ENCODE peak calls at places on chromosome 14, in four cellular contexts. One of them, this sample, is unnamed.

GRCh38 chr14:74855945-74856344 is 20.0 kb downstream of the PROX2 start:
- DNase-seq in mesendoderm: no peak
- DNase-seq in stimulated activated CD4-positive, alpha-beta T cell treated with anti-CD3 and anti-CD28 coated beads, Interleukin-2, amount 100 ng/mL, for 48 hours: no peak
- DNase-seq in thyroid gland: no peak
- DNase-seq in this sample: no peak

GRCh38 chr14:75522224-75522764 is at the start of gene BATF:
- DNase-seq in mesendoderm: no peak
- DNase-seq in stimulated activated CD4-positive, alpha-beta T cell treated with anti-CD3 and anti-CD28 coated beads, Interleukin-2, amount 100 ng/mL, for 48 hours: peak; percentile 62
- DNase-seq in thyroid gland: peak; percentile 12
- DNase-seq in this sample: no peak

GRCh38 chr14:75279739-75280447 is 1.3 kb downstream of the FOS start:
- DNase-seq in mesendoderm: peak; percentile 89
- DNase-seq in stimulated activated CD4-positive, alpha-beta T cell treated with anti-CD3 and anti-CD28 coated beads, Interleukin-2, amount 100 ng/mL, for 48 hours: no peak
- DNase-seq in thyroid gland: no peak
- DNase-seq in this sample: no peak

GRCh38 chr14:52397844-52398243 is 83.7 kb downstream of the PTGER2 start:
- DNase-seq in mesendoderm: no peak
- DNase-seq in stimulated activated CD4-positive, alpha-beta T cell treated with anti-CD3 and anti-CD28 coated beads, Interleukin-2, amount 100 ng/mL, for 48 hours: no peak
- DNase-seq in thyroid gland: no peak
- DNase-seq in this sample: no peak

GRCh38 chr14:84969501-84969900 is 560.4 kb upstream of the FLRT2 start:
- DNase-seq in mesendoderm: peak; percentile 15
- DNase-seq in stimulated activated CD4-positive, alpha-beta T cell treated with anti-CD3 and anti-CD28 coated beads, Interleukin-2, amount 100 ng/mL, for 48 hours: no peak
- DNase-seq in thyroid gland: peak; percentile 1
- DNase-seq in this sample: no peak

GRCh38 chr14:49863483-49864262 is 11.1 kb upstream of the NEMF start:
- DNase-seq in mesendoderm: peak; percentile 63
- DNase-seq in stimulated activated CD4-positive, alpha-beta T cell treated with anti-CD3 and anti-CD28 coated beads, Interleukin-2, amount 100 ng/mL, for 48 hours: no peak
- DNase-seq in thyroid gland: no peak
- DNase-seq in this sample: no peak

GRCh38 chr14:100329233-100330006 is 6.3 kb downstream of the SLC25A47 start:
- DNase-seq in mesendoderm: no peak
- DNase-seq in stimulated activated CD4-positive, alpha-beta T cell treated with anti-CD3 and anti-CD28 coated beads, Interleukin-2, amount 100 ng/mL, for 48 hours: no peak
- DNase-seq in thyroid gland: no peak
- DNase-seq in this sample: no peak

GRCh38 chr14:91331761-91332447 is 85.7 kb downstream of the CCDC88C start:
- DNase-seq in mesendoderm: no peak
- DNase-seq in stimulated activated CD4-positive, alpha-beta T cell treated with anti-CD3 and anti-CD28 coated beads, Interleukin-2, amount 100 ng/mL, for 48 hours: no peak
- DNase-seq in thyroid gland: peak; percentile 26
- DNase-seq in this sample: no peak

GRCh38 chr14:41806355-41806975 is 199.8 kb downstream of the LRFN5 start:
- DNase-seq in mesendoderm: no peak
- DNase-seq in stimulated activated CD4-positive, alpha-beta T cell treated with anti-CD3 and anti-CD28 coated beads, Interleukin-2, amount 100 ng/mL, for 48 hours: no peak
- DNase-seq in thyroid gland: no peak
- DNase-seq in this sample: no peak

GRCh38 chr14:20556500-20557211 is 4.2 kb downstream of the RNASE9 start:
- DNase-seq in mesendoderm: no peak
- DNase-seq in stimulated activated CD4-positive, alpha-beta T cell treated with anti-CD3 and anti-CD28 coated beads, Interleukin-2, amount 100 ng/mL, for 48 hours: no peak
- DNase-seq in thyroid gland: no peak
- DNase-seq in this sample: no peak

GRCh38 chr14:52961060-52961639 is 10.3 kb upstream of the FERMT2 start:
- DNase-seq in mesendoderm: peak; percentile 91
- DNase-seq in stimulated activated CD4-positive, alpha-beta T cell treated with anti-CD3 and anti-CD28 coated beads, Interleukin-2, amount 100 ng/mL, for 48 hours: peak; percentile 20
- DNase-seq in thyroid gland: peak; percentile 70
- DNase-seq in this sample: no peak

GRCh38 chr14:94644102-94644535 is 31.9 kb downstream of the SERPINA3 start:
- DNase-seq in mesendoderm: no peak
- DNase-seq in stimulated activated CD4-positive, alpha-beta T cell treated with anti-CD3 and anti-CD28 coated beads, Interleukin-2, amount 100 ng/mL, for 48 hours: no peak
- DNase-seq in thyroid gland: no peak
- DNase-seq in this sample: peak; percentile 47

GRCh38 chr14:73457050-73457934 is 1.1 kb downstream of the NUMB start:
- DNase-seq in mesendoderm: peak; percentile 71
- DNase-seq in stimulated activated CD4-positive, alpha-beta T cell treated with anti-CD3 and anti-CD28 coated beads, Interleukin-2, amount 100 ng/mL, for 48 hours: no peak
- DNase-seq in thyroid gland: peak; percentile 45
- DNase-seq in this sample: peak; percentile 73

GRCh38 chr14:90536511-90537191 is 139.8 kb downstream of the CALM1 start:
- DNase-seq in mesendoderm: no peak
- DNase-seq in stimulated activated CD4-positive, alpha-beta T cell treated with anti-CD3 and anti-CD28 coated beads, Interleukin-2, amount 100 ng/mL, for 48 hours: no peak
- DNase-seq in thyroid gland: peak; percentile 65
- DNase-seq in this sample: no peak

GRCh38 chr14:69554500-69554899 is 20.2 kb downstream of the CCDC177 start:
- DNase-seq in mesendoderm: no peak
- DNase-seq in stimulated activated CD4-positive, alpha-beta T cell treated with anti-CD3 and anti-CD28 coated beads, Interleukin-2, amount 100 ng/mL, for 48 hours: no peak
- DNase-seq in thyroid gland: peak; percentile 86
- DNase-seq in this sample: no peak

GRCh38 chr14:94269156-94269555 is 23.9 kb downstream of the SERPINA10 start:
- DNase-seq in mesendoderm: peak; percentile 1
- DNase-seq in stimulated activated CD4-positive, alpha-beta T cell treated with anti-CD3 and anti-CD28 coated beads, Interleukin-2, amount 100 ng/mL, for 48 hours: no peak
- DNase-seq in thyroid gland: no peak
- DNase-seq in this sample: no peak

GRCh38 chr14:78758333-78758732 is 588.2 kb downstream of the NRXN3 start:
- DNase-seq in mesendoderm: peak; percentile 67
- DNase-seq in stimulated activated CD4-positive, alpha-beta T cell treated with anti-CD3 and anti-CD28 coated beads, Interleukin-2, amount 100 ng/mL, for 48 hours: no peak
- DNase-seq in thyroid gland: peak; percentile 27
- DNase-seq in this sample: no peak

GRCh38 chr14:93703941-93704340 is 84.3 kb downstream of the PRIMA1 start:
- DNase-seq in mesendoderm: no peak
- DNase-seq in stimulated activated CD4-positive, alpha-beta T cell treated with anti-CD3 and anti-CD28 coated beads, Interleukin-2, amount 100 ng/mL, for 48 hours: no peak
- DNase-seq in thyroid gland: peak; percentile 62
- DNase-seq in this sample: no peak